ENCODE peak calls at places on chromosomes 5 and 9, in four cellular contexts. One of them, this sample, is unnamed.

GRCh38 chr5:135718151-135718550 is 116.3 kb upstream of the SLC25A48 start:
- DNase-seq in A549: peak; percentile 36
- DNase-seq in stimulated activated CD8-positive, alpha-beta memory T cell treated with anti-CD3 and anti-CD28 coated beads, Interleukin-7, amount 100 ng/mL, for 1 hour: no peak
- DNase-seq in CD8-positive, alpha-beta memory T cell: no peak
- DNase-seq in this sample: no peak

GRCh38 chr5:5583023-5583765 is 160.7 kb downstream of the ICE1 start:
- DNase-seq in A549: no peak
- DNase-seq in stimulated activated CD8-positive, alpha-beta memory T cell treated with anti-CD3 and anti-CD28 coated beads, Interleukin-7, amount 100 ng/mL, for 1 hour: no peak
- DNase-seq in CD8-positive, alpha-beta memory T cell: no peak
- DNase-seq in this sample: no peak

GRCh38 chr5:158139161-158139560 is 280.2 kb upstream of the CLINT1 start:
- DNase-seq in CD8-positive, alpha-beta memory T cell: no peak
- DNase-seq in stimulated activated CD8-positive, alpha-beta memory T cell treated with anti-CD3 and anti-CD28 coated beads, Interleukin-7, amount 100 ng/mL, for 1 hour: no peak
- DNase-seq in A549: peak; percentile 4
- DNase-seq in this sample: no peak

GRCh38 chr5:138465288-138466057 is at the start of gene EGR1:
- DNase-seq in CD8-positive, alpha-beta memory T cell: peak; percentile 89
- DNase-seq in A549: peak; percentile 94
- DNase-seq in stimulated activated CD8-positive, alpha-beta memory T cell treated with anti-CD3 and anti-CD28 coated beads, Interleukin-7, amount 100 ng/mL, for 1 hour: peak; percentile 87
- DNase-seq in this sample: peak; percentile 90

GRCh38 chr5:1973391-1974013 is 90.8 kb upstream of the IRX4 start:
- DNase-seq in A549: no peak
- DNase-seq in CD8-positive, alpha-beta memory T cell: no peak
- DNase-seq in stimulated activated CD8-positive, alpha-beta memory T cell treated with anti-CD3 and anti-CD28 coated beads, Interleukin-7, amount 100 ng/mL, for 1 hour: no peak
- DNase-seq in this sample: no peak

GRCh38 chr9:134501266-134502181 is 140.1 kb upstream of the COL5A1 start:
- DNase-seq in CD8-positive, alpha-beta memory T cell: no peak
- DNase-seq in stimulated activated CD8-positive, alpha-beta memory T cell treated with anti-CD3 and anti-CD28 coated beads, Interleukin-7, amount 100 ng/mL, for 1 hour: no peak
- DNase-seq in A549: no peak
- DNase-seq in this sample: no peak

GRCh38 chr5:175746851-175747250 is 89.0 kb downstream of the HRH2 start:
- DNase-seq in stimulated activated CD8-positive, alpha-beta memory T cell treated with anti-CD3 and anti-CD28 coated beads, Interleukin-7, amount 100 ng/mL, for 1 hour: no peak
- DNase-seq in A549: peak; percentile 60
- DNase-seq in CD8-positive, alpha-beta memory T cell: no peak
- DNase-seq in this sample: no peak

GRCh38 chr9:37939575-37940095 is 35.7 kb upstream of the SLC25A51 start:
- DNase-seq in A549: no peak
- DNase-seq in stimulated activated CD8-positive, alpha-beta memory T cell treated with anti-CD3 and anti-CD28 coated beads, Interleukin-7, amount 100 ng/mL, for 1 hour: no peak
- DNase-seq in CD8-positive, alpha-beta memory T cell: no peak
- DNase-seq in this sample: no peak

GRCh38 chr5:79983618-79984017 is 7.4 kb downstream of the MTX3 start:
- DNase-seq in CD8-positive, alpha-beta memory T cell: no peak
- DNase-seq in A549: no peak
- DNase-seq in stimulated activated CD8-positive, alpha-beta memory T cell treated with anti-CD3 and anti-CD28 coated beads, Interleukin-7, amount 100 ng/mL, for 1 hour: no peak
- DNase-seq in this sample: no peak

GRCh38 chr9:34405719-34406118 is 29.0 kb upstream of the MYORG start:
- DNase-seq in stimulated activated CD8-positive, alpha-beta memory T cell treated with anti-CD3 and anti-CD28 coated beads, Interleukin-7, amount 100 ng/mL, for 1 hour: no peak
- DNase-seq in CD8-positive, alpha-beta memory T cell: no peak
- DNase-seq in A549: no peak
- DNase-seq in this sample: no peak

GRCh38 chr5:134371834-134372340 is 518 bp downstream of the UBE2B start:
- DNase-seq in stimulated activated CD8-positive, alpha-beta memory T cell treated with anti-CD3 and anti-CD28 coated beads, Interleukin-7, amount 100 ng/mL, for 1 hour: no peak
- DNase-seq in CD8-positive, alpha-beta memory T cell: peak; percentile 14
- DNase-seq in A549: peak; percentile 54
- DNase-seq in this sample: peak; percentile 16

GRCh38 chr5:56596154-56596553 is 219.2 kb upstream of the MAP3K1 start:
- DNase-seq in stimulated activated CD8-positive, alpha-beta memory T cell treated with anti-CD3 and anti-CD28 coated beads, Interleukin-7, amount 100 ng/mL, for 1 hour: no peak
- DNase-seq in CD8-positive, alpha-beta memory T cell: no peak
- DNase-seq in A549: no peak
- DNase-seq in this sample: no peak

GRCh38 chr5:80149161-80149609 is 106.7 kb downstream of the SERINC5 start:
- DNase-seq in A549: no peak
- DNase-seq in CD8-positive, alpha-beta memory T cell: no peak
- DNase-seq in stimulated activated CD8-positive, alpha-beta memory T cell treated with anti-CD3 and anti-CD28 coated beads, Interleukin-7, amount 100 ng/mL, for 1 hour: no peak
- DNase-seq in this sample: no peak

GRCh38 chr5:134151723-134152122 is 25.0 kb downstream of the SKP1 start:
- DNase-seq in A549: no peak
- DNase-seq in CD8-positive, alpha-beta memory T cell: no peak
- DNase-seq in stimulated activated CD8-positive, alpha-beta memory T cell treated with anti-CD3 and anti-CD28 coated beads, Interleukin-7, amount 100 ng/mL, for 1 hour: no peak
- DNase-seq in this sample: no peak

GRCh38 chr9:111857555-111858211 is 38.9 kb upstream of the UGCG start:
- DNase-seq in stimulated activated CD8-positive, alpha-beta memory T cell treated with anti-CD3 and anti-CD28 coated beads, Interleukin-7, amount 100 ng/mL, for 1 hour: no peak
- DNase-seq in CD8-positive, alpha-beta memory T cell: no peak
- DNase-seq in A549: no peak
- DNase-seq in this sample: no peak

GRCh38 chr5:65871182-65871581 is 55.2 kb upstream of the ERBIN start:
- DNase-seq in A549: peak; percentile 41
- DNase-seq in stimulated activated CD8-positive, alpha-beta memory T cell treated with anti-CD3 and anti-CD28 coated beads, Interleukin-7, amount 100 ng/mL, for 1 hour: no peak
- DNase-seq in CD8-positive, alpha-beta memory T cell: no peak
- DNase-seq in this sample: no peak

GRCh38 chr5:179882338-179882737 is 23.7 kb upstream of the MRNIP start:
- DNase-seq in A549: no peak
- DNase-seq in stimulated activated CD8-positive, alpha-beta memory T cell treated with anti-CD3 and anti-CD28 coated beads, Interleukin-7, amount 100 ng/mL, for 1 hour: no peak
- DNase-seq in CD8-positive, alpha-beta memory T cell: no peak
- DNase-seq in this sample: no peak

GRCh38 chr5:134125195-134126015 is 10.9 kb downstream of the TCF7 start:
- DNase-seq in A549: no peak
- DNase-seq in stimulated activated CD8-positive, alpha-beta memory T cell treated with anti-CD3 and anti-CD28 coated beads, Interleukin-7, amount 100 ng/mL, for 1 hour: no peak
- DNase-seq in CD8-positive, alpha-beta memory T cell: no peak
- DNase-seq in this sample: no peak

GRCh38 chr9:92749071-92749933 is 15.3 kb downstream of the BICD2 start:
- DNase-seq in stimulated activated CD8-positive, alpha-beta memory T cell treated with anti-CD3 and anti-CD28 coated beads, Interleukin-7, amount 100 ng/mL, for 1 hour: no peak
- DNase-seq in CD8-positive, alpha-beta memory T cell: no peak
- DNase-seq in A549: no peak
- DNase-seq in this sample: no peak

GRCh38 chr9:123412171-123412820 is 56.3 kb downstream of the CRB2 start:
- DNase-seq in CD8-positive, alpha-beta memory T cell: no peak
- DNase-seq in stimulated activated CD8-positive, alpha-beta memory T cell treated with anti-CD3 and anti-CD28 coated beads, Interleukin-7, amount 100 ng/mL, for 1 hour: no peak
- DNase-seq in A549: no peak
- DNase-seq in this sample: no peak

GRCh38 chr5:176658817-176659216 is 11.5 kb downstream of the TSPAN17 start:
- DNase-seq in A549: no peak
- DNase-seq in CD8-positive, alpha-beta memory T cell: no peak
- DNase-seq in stimulated activated CD8-positive, alpha-beta memory T cell treated with anti-CD3 and anti-CD28 coated beads, Interleukin-7, amount 100 ng/mL, for 1 hour: no peak
- DNase-seq in this sample: no peak

GRCh38 chr5:180375955-180376354 is 22.8 kb upstream of the GFPT2 start:
- DNase-seq in CD8-positive, alpha-beta memory T cell: no peak
- DNase-seq in stimulated activated CD8-positive, alpha-beta memory T cell treated with anti-CD3 and anti-CD28 coated beads, Interleukin-7, amount 100 ng/mL, for 1 hour: no peak
- DNase-seq in A549: no peak
- DNase-seq in this sample: no peak

GRCh38 chr9:5793812-5794211 is 39.1 kb downstream of the ERMP1 start:
- DNase-seq in A549: no peak
- DNase-seq in stimulated activated CD8-positive, alpha-beta memory T cell treated with anti-CD3 and anti-CD28 coated beads, Interleukin-7, amount 100 ng/mL, for 1 hour: no peak
- DNase-seq in CD8-positive, alpha-beta memory T cell: no peak
- DNase-seq in this sample: no peak

GRCh38 chr5:179119415-179120170 is 59.4 kb downstream of the ZNF354C start:
- DNase-seq in stimulated activated CD8-positive, alpha-beta memory T cell treated with anti-CD3 and anti-CD28 coated beads, Interleukin-7, amount 100 ng/mL, for 1 hour: no peak
- DNase-seq in CD8-positive, alpha-beta memory T cell: no peak
- DNase-seq in A549: no peak
- DNase-seq in this sample: no peak

GRCh38 chr5:40904205-40904993 is 4.9 kb upstream of the C7 start:
- DNase-seq in CD8-positive, alpha-beta memory T cell: no peak
- DNase-seq in stimulated activated CD8-positive, alpha-beta memory T cell treated with anti-CD3 and anti-CD28 coated beads, Interleukin-7, amount 100 ng/mL, for 1 hour: no peak
- DNase-seq in A549: peak; percentile 71
- DNase-seq in this sample: no peak

GRCh38 chr9:90307177-90307833 is 335.3 kb downstream of the DIRAS2 start:
- DNase-seq in A549: no peak
- DNase-seq in CD8-positive, alpha-beta memory T cell: no peak
- DNase-seq in stimulated activated CD8-positive, alpha-beta memory T cell treated with anti-CD3 and anti-CD28 coated beads, Interleukin-7, amount 100 ng/mL, for 1 hour: no peak
- DNase-seq in this sample: no peak

This sample was measured in CD4-positive, alpha-beta T cell.